ENCODE peak calls at places on chromosomes 12 and 14, in seven cellular contexts. G, L, Q, M, K, T and R are unnamed samples.
A peak's percentile ranks its signal among the peaks of the same experiment; 100 is the strongest.

GRCh38 chr14:65054471-65055085 is 47.7 kb downstream of the MAX start:
- DNase-seq in G (no peak), M (no peak), T (no peak), Q (no peak), L (no peak), K (no peak), R (no peak)

GRCh38 chr12:96044017-96044985 is 8.9 kb upstream of the LTA4H start:
- DNase-seq in K (peak; percentile 92), L (no peak), G (peak; percentile 65), M (no peak), T (peak; percentile 84), Q (no peak), R (no peak)

GRCh38 chr14:65062096-65063075 is 39.9 kb downstream of the MAX start:
- DNase-seq in T (no peak), M (no peak), L (no peak), K (no peak), Q (no peak), G (no peak), R (no peak)

GRCh38 chr14:22512106-22512814 is 76.8 kb downstream of the DAD1 start:
- DNase-seq in G (no peak), Q (no peak), T (no peak), K (no peak), M (no peak), L (no peak), R (no peak)

GRCh38 chr12:26768611-26769603 is 64.1 kb downstream of the ITPR2 start:
- DNase-seq in Q (no peak), L (no peak), T (no peak), M (no peak), K (no peak), G (no peak), R (no peak)

GRCh38 chr12:90061834-90062233 is 353.2 kb upstream of the ATP2B1 start:
- DNase-seq in M (no peak), K (no peak), Q (no peak), L (no peak), T (no peak), G (peak; percentile 31), R (no peak)

GRCh38 chr14:36773558-36773957 is 111.9 kb downstream of the PAX9 start:
- DNase-seq in M (no peak), G (no peak), T (peak; percentile 6), Q (no peak), L (no peak), K (no peak), R (no peak)

GRCh38 chr14:33186656-33187055 is 248.0 kb downstream of the NPAS3 start:
- DNase-seq in G (no peak), L (no peak), M (no peak), K (no peak), Q (no peak), T (no peak), R (no peak)

GRCh38 chr12:130435331-130435730 is 97.6 kb downstream of the PIWIL1 start:
- DNase-seq in L (no peak), K (no peak), Q (peak; percentile 41), T (no peak), M (no peak), G (peak; percentile 78), R (no peak)

GRCh38 chr14:84965279-84965678 is 564.7 kb upstream of the FLRT2 start:
- DNase-seq in L (no peak), G (no peak), T (no peak), Q (no peak), K (no peak), M (no peak), R (no peak)

GRCh38 chr12:93442411-93443340 is 929 bp upstream of the UBE2N start:
- DNase-seq in G (peak; percentile 10), M (no peak), T (peak; percentile 34), L (peak; percentile 65), K (no peak), Q (no peak), R (no peak)

GRCh38 chr12:93440043-93440835 is 1.5 kb downstream of the UBE2N start:
- DNase-seq in M (no peak), L (no peak), Q (no peak), K (peak; percentile 24), T (peak; percentile 34), G (peak; percentile 26), R (no peak)

GRCh38 chr12:93441617-93442410 is at the start of gene UBE2N:
- DNase-seq in M (peak; percentile 96), Q (peak; percentile 99), G (peak; percentile 98), T (peak; percentile 93), L (peak; percentile 100), K (peak; percentile 94), R (peak; percentile 66)

GRCh38 chr12:93441111-93441616 is 583 bp downstream of the UBE2N start:
- DNase-seq in T (peak; percentile 7), K (no peak), M (peak; percentile 33), Q (peak; percentile 77), G (peak; percentile 83), L (no peak), R (no peak)

DNA sequence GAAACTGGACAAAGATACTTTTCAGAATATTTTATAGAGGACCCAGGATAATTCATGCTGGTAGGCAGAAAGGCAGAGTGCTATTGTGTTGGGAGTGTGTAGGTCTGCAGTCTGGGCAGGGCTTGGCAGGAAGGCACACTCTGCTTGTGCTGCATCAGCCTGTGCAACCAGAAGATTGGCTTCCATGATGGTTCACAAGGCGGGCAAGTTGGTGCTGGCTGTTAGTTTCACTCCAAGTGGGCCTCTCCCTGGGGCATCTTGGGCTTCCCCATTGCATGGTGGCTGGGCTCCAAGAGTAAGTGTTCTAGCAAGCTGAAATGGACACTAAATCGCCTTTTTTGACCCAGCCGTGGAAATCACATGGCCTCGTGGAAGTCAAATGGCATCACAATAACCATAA is 1.8 kb upstream of the UBE2N start:
- DNase-seq in M (no peak), T (no peak), Q (no peak), L (no peak), G (no peak), K (no peak), R (no peak)
- H3K4me3 ChIP-seq in M (no peak overlapping the region), T (no peak overlapping the region), Q (no peak overlapping the region), L (peak overlapping the region; percentile 88), G (no peak overlapping the region), K (no peak overlapping the region), R (no peak overlapping the region)

DNA sequence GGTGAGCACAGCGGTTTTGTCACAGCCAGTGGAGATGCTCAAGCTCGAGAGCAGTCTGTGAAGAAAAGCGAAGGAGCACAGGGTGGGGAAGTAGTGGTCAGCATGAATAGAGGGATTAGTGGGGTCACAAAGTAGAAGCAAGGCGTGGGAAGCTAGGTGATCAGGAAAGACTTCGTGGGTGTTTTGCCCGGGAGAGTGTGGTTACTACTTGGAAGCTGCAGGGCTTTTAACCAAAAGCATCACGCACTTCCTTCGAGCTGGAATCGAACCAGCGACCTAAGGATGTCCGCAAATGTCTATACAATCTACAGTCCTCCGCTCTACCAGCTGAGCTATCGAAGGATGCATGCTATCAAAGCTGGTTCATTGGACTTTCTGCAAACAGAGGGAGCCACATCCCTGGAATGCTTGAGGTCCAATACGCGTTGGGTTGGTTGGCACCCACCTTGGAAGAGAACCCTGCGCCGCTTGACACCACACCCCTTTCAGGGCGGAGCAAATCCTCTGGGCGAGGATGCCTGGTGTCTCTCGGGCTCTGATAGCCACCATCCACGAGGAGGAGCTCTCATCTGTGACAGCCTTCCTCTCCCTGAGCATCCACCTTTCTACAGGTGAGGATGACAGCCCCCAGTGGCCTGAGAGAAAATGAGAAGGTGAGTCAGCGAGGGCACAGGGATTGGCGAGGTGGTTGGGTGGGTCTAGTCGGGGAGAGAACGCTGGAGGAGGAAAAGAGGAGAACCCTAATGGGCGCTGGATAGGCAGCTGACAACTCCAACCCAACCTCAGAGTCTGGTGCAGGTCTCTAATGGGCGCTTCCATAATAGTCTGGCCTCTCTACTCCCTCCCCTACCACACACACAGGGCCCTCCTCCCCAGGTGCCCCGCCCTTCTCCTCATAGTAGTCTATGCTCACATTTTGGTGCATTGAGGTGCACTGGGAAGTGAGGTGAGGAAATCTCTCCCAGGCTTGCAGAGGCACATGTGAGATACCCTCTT is 16.0 kb upstream of the OR6S1 start:
- DNase-seq in Q (no peak), G (peak; percentile 83), L (peak; percentile 96), K (no peak), T (peak; percentile 4), M (no peak), R (no peak)
- TF ChIP-seq CTCF in Q (peak; percentile 10), G (no peak), L (peak; percentile 82), K (no peak), T (peak; percentile 6), M (peak; percentile 11), R (no peak)

GRCh38 chr14:100246136-100246535 is 7.2 kb downstream of the YY1 start:
- DNase-seq in Q (no peak), G (no peak), K (no peak), L (peak; percentile 59), M (no peak), T (no peak), R (no peak)

GRCh38 chr14:100256339-100256895 is 17.5 kb downstream of the YY1 start:
- DNase-seq in G (no peak), M (no peak), L (no peak), K (no peak), Q (no peak), T (no peak), R (no peak)

GRCh38 chr14:100252684-100253083 is 13.7 kb downstream of the YY1 start:
- DNase-seq in T (no peak), M (no peak), Q (no peak), G (no peak), K (no peak), L (no peak), R (no peak)

GRCh38 chr14:100246809-100247428 is 8.0 kb downstream of the YY1 start:
- DNase-seq in T (peak; percentile 47), Q (no peak), M (no peak), G (peak; percentile 47), L (peak; percentile 49), K (peak; percentile 43), R (no peak)

GRCh38 chr14:100250732-100251465 is 12.0 kb downstream of the YY1 start:
- DNase-seq in L (no peak), Q (no peak), T (no peak), K (no peak), G (no peak), M (no peak), R (no peak)
- H3K4me1 ChIP-seq in L (peaks cover 4% of the 10 kb centered on the region), Q (peaks cover 58% of the 10 kb centered on the region), T (peaks cover 7% of the 10 kb centered on the region), K (peaks cover 8% of the 10 kb centered on the region), G (no peaks in the 10 kb centered on the region), M (peaks cover 87% of the 10 kb centered on the region), R (peaks cover 91% of the 10 kb centered on the region)

GRCh38 chr12:12266873-12267634 is at the start of gene LRP6:
- DNase-seq in T (peak; percentile 94), Q (peak; percentile 95), G (peak; percentile 99), M (peak; percentile 92), K (peak; percentile 96), L (peak; percentile 98), R (no peak)

GRCh38 chr12:12266389-12266872 is 413 bp downstream of the LRP6 start:
- DNase-seq in T (no peak), K (peak; percentile 23), L (no peak), M (peak; percentile 16), Q (no peak), G (no peak), R (no peak)

GRCh38 chr12:12265571-12266388 is 1.1 kb downstream of the LRP6 start:
- DNase-seq in K (peak; percentile 66), T (peak; percentile 64), M (no peak), L (peak; percentile 57), G (peak; percentile 88), Q (no peak), R (no peak)

GRCh38 chr12:12265035-12265434 is 1.8 kb downstream of the LRP6 start:
- DNase-seq in M (no peak), Q (no peak), G (no peak), L (no peak), T (no peak), K (no peak), R (no peak)

DNA sequence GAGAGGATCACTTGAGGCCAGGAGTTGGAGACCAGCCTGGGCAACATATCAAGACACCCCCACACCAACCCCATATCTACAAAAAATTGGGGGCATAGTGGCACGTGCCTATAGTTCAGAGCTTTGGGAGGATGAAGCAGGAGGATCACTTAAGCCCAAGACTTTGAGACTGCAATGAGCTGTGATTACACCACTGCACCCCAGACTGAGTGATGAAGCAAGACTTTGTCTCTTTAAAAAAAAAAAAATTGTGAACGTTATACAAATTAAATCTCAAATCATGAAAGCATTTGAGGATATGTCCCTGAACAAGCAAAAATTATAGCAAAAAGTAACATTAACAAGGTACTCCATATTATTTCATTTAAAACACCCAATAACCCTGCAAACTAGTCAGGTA is 2.9 kb downstream of the LRP6 start:
- DNase-seq in Q (no peak), G (no peak), L (no peak), T (no peak), K (no peak), M (no peak), R (no peak)
- H3K4me3 ChIP-seq in Q (peak overlapping the region; percentile 78), G (no peak overlapping the region), L (peak overlapping the region; percentile 98), T (no peak overlapping the region), K (no peak overlapping the region), M (no peak overlapping the region), R (no peak overlapping the region)